ENCODE peak calls at places on chromosomes 3 and 15, in five cellular contexts. H is activated CD4-positive, alpha-beta T cell treated with anti-CD3 and anti-CD28 coated beads, Interleukin-2, amount 50 U/mL, for 24 hours; I is HT1080; F is hypothalamus; M is heart left ventricle. B is an unnamed sample.
A peak's percentile ranks its signal among the peaks of the same experiment; 100 is the strongest.

GRCh38 chr3:61927332-61927731 is 366.0 kb downstream of the PTPRG start:
- DNase-seq in H (no peak), I (peak; percentile 64), F (no peak), M (peak; percentile 86), B (no peak)

GRCh38 chr3:188834349-188834748 is 337.4 kb upstream of the TPRG1 start:
- DNase-seq in H (peak; percentile 5), I (peak; percentile 19), F (no peak), M (no peak), B (no peak)

GRCh38 chr15:76163429-76164020 is 103.7 kb downstream of the TMEM266 start:
- DNase-seq in H (no peak), I (no peak), F (no peak), M (peak; percentile 82), B (peak; percentile 78)

GRCh38 chr15:29103825-29104565 is 165.6 kb downstream of the NSMCE3 start:
- DNase-seq in H (peak; percentile 20), I (no peak), F (peak; percentile 61), M (peak; percentile 72), B (peak; percentile 54)

GRCh38 chr15:25936004-25936403 is 72.9 kb upstream of the ATP10A start:
- DNase-seq in H (no peak), I (no peak), F (no peak), M (no peak), B (no peak)

GRCh38 chr3:30319713-30320112 is 286.7 kb upstream of the TGFBR2 start:
- DNase-seq in H (peak; percentile 32), I (peak; percentile 66), F (no peak), M (peak; percentile 41), B (peak; percentile 56)

GRCh38 chr3:181933052-181933618 is 221.4 kb downstream of the SOX2 start:
- DNase-seq in H (no peak), I (no peak), F (no peak), M (no peak), B (no peak)

GRCh38 chr3:15204005-15204404 is 2.0 kb upstream of the CAPN7 start:
- DNase-seq in H (no peak), I (peak; percentile 49), F (no peak), M (no peak), B (no peak)

GRCh38 chr3:8713901-8714759 is 19.5 kb upstream of the CAV3 start:
- DNase-seq in H (no peak), I (no peak), F (no peak), M (no peak), B (no peak)

GRCh38 chr15:100043069-100043641 is 298.6 kb downstream of the ADAMTS17 start:
- DNase-seq in H (no peak), I (peak; percentile 95), F (no peak), M (no peak), B (no peak)

GRCh38 chr3:63295356-63295755 is 17.2 kb downstream of the SYNPR start:
- DNase-seq in H (no peak), I (no peak), F (no peak), M (no peak), B (no peak)

GRCh38 chr3:67719333-67719732 is 64.9 kb upstream of the SUCLG2 start:
- DNase-seq in H (no peak), I (peak; percentile 75), F (no peak), M (no peak), B (no peak)

GRCh38 chr3:168417016-168417415 is 321.3 kb upstream of the GOLIM4 start:
- DNase-seq in H (no peak), I (no peak), F (no peak), M (no peak), B (no peak)

GRCh38 chr3:14457999-14458398 is 55.6 kb downstream of the SLC6A6 start:
- DNase-seq in H (no peak), I (no peak), F (no peak), M (peak; percentile 24), B (no peak)

GRCh38 chr3:142853270-142854163 is 35.4 kb downstream of the PCOLCE2 start:
- DNase-seq in H (no peak), I (peak; percentile 87), F (no peak), M (peak; percentile 49), B (peak; percentile 20)

GRCh38 chr3:168952551-168952950 is 711.0 kb downstream of the MECOM start:
- DNase-seq in H (no peak), I (peak; percentile 70), F (no peak), M (no peak), B (no peak)

GRCh38 chr3:169545606-169546005 is 117.9 kb downstream of the MECOM start:
- DNase-seq in H (no peak), I (peak; percentile 30), F (no peak), M (no peak), B (no peak)

GRCh38 chr3:143910756-143911155 is 60.9 kb upstream of the DIPK2A start:
- DNase-seq in H (no peak), I (no peak), F (no peak), M (no peak), B (no peak)

GRCh38 chr3:39276746-39277145 is 3.1 kb downstream of the CX3CR1 start:
- DNase-seq in H (no peak), I (no peak), F (no peak), M (no peak), B (no peak)